ENCODE peak calls at places on chromosomes 1 and 21, in six cellular contexts. One of them, this sample, is unnamed.

GRCh38 chr1:159922499-159923202 is 2.7 kb downstream of the TAGLN2 start:
- DNase-seq in activated CD8-positive, alpha-beta memory T cell treated with anti-CD3 and anti-CD28 coated beads, Interleukin-2, amount 50 U/mL, for 4 hours: no peak
- DNase-seq in activated CD4-positive, alpha-beta T cell treated with anti-CD3 and anti-CD28 coated beads for 36 hours: no peak
- DNase-seq in tibial artery: peak; percentile 54
- DNase-seq in progenitor cell of endocrine pancreas: no peak
- DNase-seq in stimulated activated CD8-positive, alpha-beta memory T cell treated with anti-CD3 and anti-CD28 coated beads, Interleukin-2, amount 100 ng/mL, for 1 hour: no peak
- DNase-seq in this sample: no peak

GRCh38 chr1:230826166-230826875 is 42.0 kb downstream of the C1orf198 start:
- DNase-seq in activated CD4-positive, alpha-beta T cell treated with anti-CD3 and anti-CD28 coated beads for 36 hours: no peak
- DNase-seq in tibial artery: no peak
- DNase-seq in activated CD8-positive, alpha-beta memory T cell treated with anti-CD3 and anti-CD28 coated beads, Interleukin-2, amount 50 U/mL, for 4 hours: no peak
- DNase-seq in stimulated activated CD8-positive, alpha-beta memory T cell treated with anti-CD3 and anti-CD28 coated beads, Interleukin-2, amount 100 ng/mL, for 1 hour: no peak
- DNase-seq in progenitor cell of endocrine pancreas: no peak
- DNase-seq in this sample: no peak

GRCh38 chr1:154534263-154534844 is 24.1 kb downstream of the UBE2Q1 start:
- DNase-seq in tibial artery: no peak
- DNase-seq in progenitor cell of endocrine pancreas: peak; percentile 46
- DNase-seq in activated CD4-positive, alpha-beta T cell treated with anti-CD3 and anti-CD28 coated beads for 36 hours: peak; percentile 15
- DNase-seq in stimulated activated CD8-positive, alpha-beta memory T cell treated with anti-CD3 and anti-CD28 coated beads, Interleukin-2, amount 100 ng/mL, for 1 hour: no peak
- DNase-seq in activated CD8-positive, alpha-beta memory T cell treated with anti-CD3 and anti-CD28 coated beads, Interleukin-2, amount 50 U/mL, for 4 hours: no peak
- DNase-seq in this sample: no peak

GRCh38 chr1:26278835-26279597 is 870 bp upstream of the SH3BGRL3 start:
- DNase-seq in activated CD4-positive, alpha-beta T cell treated with anti-CD3 and anti-CD28 coated beads for 36 hours: peak; percentile 63
- DNase-seq in stimulated activated CD8-positive, alpha-beta memory T cell treated with anti-CD3 and anti-CD28 coated beads, Interleukin-2, amount 100 ng/mL, for 1 hour: no peak
- DNase-seq in activated CD8-positive, alpha-beta memory T cell treated with anti-CD3 and anti-CD28 coated beads, Interleukin-2, amount 50 U/mL, for 4 hours: no peak
- DNase-seq in tibial artery: peak; percentile 65
- DNase-seq in progenitor cell of endocrine pancreas: no peak
- DNase-seq in this sample: no peak

GRCh38 chr21:42495765-42496119 is 282 bp downstream of the RSPH1 start:
- DNase-seq in progenitor cell of endocrine pancreas: no peak
- DNase-seq in tibial artery: no peak
- DNase-seq in activated CD4-positive, alpha-beta T cell treated with anti-CD3 and anti-CD28 coated beads for 36 hours: no peak
- DNase-seq in stimulated activated CD8-positive, alpha-beta memory T cell treated with anti-CD3 and anti-CD28 coated beads, Interleukin-2, amount 100 ng/mL, for 1 hour: no peak
- DNase-seq in activated CD8-positive, alpha-beta memory T cell treated with anti-CD3 and anti-CD28 coated beads, Interleukin-2, amount 50 U/mL, for 4 hours: no peak
- DNase-seq in this sample: peak; percentile 70

GRCh38 chr21:25657140-25657539 is 18.1 kb downstream of the JAM2 start:
- DNase-seq in activated CD8-positive, alpha-beta memory T cell treated with anti-CD3 and anti-CD28 coated beads, Interleukin-2, amount 50 U/mL, for 4 hours: no peak
- DNase-seq in progenitor cell of endocrine pancreas: no peak
- DNase-seq in tibial artery: no peak
- DNase-seq in activated CD4-positive, alpha-beta T cell treated with anti-CD3 and anti-CD28 coated beads for 36 hours: no peak
- DNase-seq in stimulated activated CD8-positive, alpha-beta memory T cell treated with anti-CD3 and anti-CD28 coated beads, Interleukin-2, amount 100 ng/mL, for 1 hour: no peak
- DNase-seq in this sample: no peak

GRCh38 chr1:60924964-60925798 is 157.2 kb upstream of the NFIA start:
- DNase-seq in activated CD4-positive, alpha-beta T cell treated with anti-CD3 and anti-CD28 coated beads for 36 hours: no peak
- DNase-seq in stimulated activated CD8-positive, alpha-beta memory T cell treated with anti-CD3 and anti-CD28 coated beads, Interleukin-2, amount 100 ng/mL, for 1 hour: no peak
- DNase-seq in tibial artery: no peak
- DNase-seq in activated CD8-positive, alpha-beta memory T cell treated with anti-CD3 and anti-CD28 coated beads, Interleukin-2, amount 50 U/mL, for 4 hours: no peak
- DNase-seq in progenitor cell of endocrine pancreas: no peak
- DNase-seq in this sample: no peak

GRCh38 chr1:153509729-153510354 is 25.9 kb downstream of the S100A6 start:
- DNase-seq in tibial artery: no peak
- DNase-seq in activated CD8-positive, alpha-beta memory T cell treated with anti-CD3 and anti-CD28 coated beads, Interleukin-2, amount 50 U/mL, for 4 hours: peak; percentile 69
- DNase-seq in progenitor cell of endocrine pancreas: peak; percentile 44
- DNase-seq in activated CD4-positive, alpha-beta T cell treated with anti-CD3 and anti-CD28 coated beads for 36 hours: peak; percentile 87
- DNase-seq in stimulated activated CD8-positive, alpha-beta memory T cell treated with anti-CD3 and anti-CD28 coated beads, Interleukin-2, amount 100 ng/mL, for 1 hour: no peak
- DNase-seq in this sample: no peak

GRCh38 chr1:50425376-50426107 is 2.3 kb upstream of the DMRTA2 start:
- DNase-seq in progenitor cell of endocrine pancreas: no peak
- DNase-seq in activated CD8-positive, alpha-beta memory T cell treated with anti-CD3 and anti-CD28 coated beads, Interleukin-2, amount 50 U/mL, for 4 hours: no peak
- DNase-seq in activated CD4-positive, alpha-beta T cell treated with anti-CD3 and anti-CD28 coated beads for 36 hours: peak; percentile 8
- DNase-seq in stimulated activated CD8-positive, alpha-beta memory T cell treated with anti-CD3 and anti-CD28 coated beads, Interleukin-2, amount 100 ng/mL, for 1 hour: no peak
- DNase-seq in tibial artery: no peak
- DNase-seq in this sample: no peak

GRCh38 chr1:51535006-51535592 is 16.0 kb upstream of the EPS15 start:
- DNase-seq in activated CD4-positive, alpha-beta T cell treated with anti-CD3 and anti-CD28 coated beads for 36 hours: peak; percentile 53
- DNase-seq in activated CD8-positive, alpha-beta memory T cell treated with anti-CD3 and anti-CD28 coated beads, Interleukin-2, amount 50 U/mL, for 4 hours: peak; percentile 36
- DNase-seq in stimulated activated CD8-positive, alpha-beta memory T cell treated with anti-CD3 and anti-CD28 coated beads, Interleukin-2, amount 100 ng/mL, for 1 hour: peak; percentile 14
- DNase-seq in tibial artery: peak; percentile 65
- DNase-seq in progenitor cell of endocrine pancreas: no peak
- DNase-seq in this sample: peak; percentile 87

GRCh38 chr1:17597651-17598050 is 58.2 kb downstream of the ARHGEF10L start:
- DNase-seq in tibial artery: no peak
- DNase-seq in activated CD8-positive, alpha-beta memory T cell treated with anti-CD3 and anti-CD28 coated beads, Interleukin-2, amount 50 U/mL, for 4 hours: no peak
- DNase-seq in progenitor cell of endocrine pancreas: no peak
- DNase-seq in stimulated activated CD8-positive, alpha-beta memory T cell treated with anti-CD3 and anti-CD28 coated beads, Interleukin-2, amount 100 ng/mL, for 1 hour: no peak
- DNase-seq in activated CD4-positive, alpha-beta T cell treated with anti-CD3 and anti-CD28 coated beads for 36 hours: no peak
- DNase-seq in this sample: no peak

GRCh38 chr1:76075877-76076276 is 1.3 kb downstream of the ST6GALNAC3 start:
- DNase-seq in progenitor cell of endocrine pancreas: no peak
- DNase-seq in activated CD4-positive, alpha-beta T cell treated with anti-CD3 and anti-CD28 coated beads for 36 hours: no peak
- DNase-seq in activated CD8-positive, alpha-beta memory T cell treated with anti-CD3 and anti-CD28 coated beads, Interleukin-2, amount 50 U/mL, for 4 hours: no peak
- DNase-seq in tibial artery: no peak
- DNase-seq in stimulated activated CD8-positive, alpha-beta memory T cell treated with anti-CD3 and anti-CD28 coated beads, Interleukin-2, amount 100 ng/mL, for 1 hour: no peak
- DNase-seq in this sample: peak; percentile 23

GRCh38 chr21:36710729-36711048 is 11.8 kb downstream of the SIM2 start:
- DNase-seq in activated CD4-positive, alpha-beta T cell treated with anti-CD3 and anti-CD28 coated beads for 36 hours: peak; percentile 23
- DNase-seq in activated CD8-positive, alpha-beta memory T cell treated with anti-CD3 and anti-CD28 coated beads, Interleukin-2, amount 50 U/mL, for 4 hours: no peak
- DNase-seq in progenitor cell of endocrine pancreas: no peak
- DNase-seq in stimulated activated CD8-positive, alpha-beta memory T cell treated with anti-CD3 and anti-CD28 coated beads, Interleukin-2, amount 100 ng/mL, for 1 hour: no peak
- DNase-seq in tibial artery: no peak
- DNase-seq in this sample: no peak

GRCh38 chr1:39130297-39130696 is 74.2 kb upstream of the MACF1 start:
- DNase-seq in tibial artery: no peak
- DNase-seq in activated CD8-positive, alpha-beta memory T cell treated with anti-CD3 and anti-CD28 coated beads, Interleukin-2, amount 50 U/mL, for 4 hours: no peak
- DNase-seq in activated CD4-positive, alpha-beta T cell treated with anti-CD3 and anti-CD28 coated beads for 36 hours: no peak
- DNase-seq in stimulated activated CD8-positive, alpha-beta memory T cell treated with anti-CD3 and anti-CD28 coated beads, Interleukin-2, amount 100 ng/mL, for 1 hour: no peak
- DNase-seq in progenitor cell of endocrine pancreas: no peak
- DNase-seq in this sample: no peak

GRCh38 chr1:115456441-115456961 is 118.5 kb upstream of the NGF start:
- DNase-seq in tibial artery: no peak
- DNase-seq in stimulated activated CD8-positive, alpha-beta memory T cell treated with anti-CD3 and anti-CD28 coated beads, Interleukin-2, amount 100 ng/mL, for 1 hour: no peak
- DNase-seq in progenitor cell of endocrine pancreas: no peak
- DNase-seq in activated CD4-positive, alpha-beta T cell treated with anti-CD3 and anti-CD28 coated beads for 36 hours: no peak
- DNase-seq in activated CD8-positive, alpha-beta memory T cell treated with anti-CD3 and anti-CD28 coated beads, Interleukin-2, amount 50 U/mL, for 4 hours: no peak
- DNase-seq in this sample: no peak

GRCh38 chr1:33640114-33640660 is 167.7 kb downstream of the ZSCAN20 start:
- DNase-seq in activated CD4-positive, alpha-beta T cell treated with anti-CD3 and anti-CD28 coated beads for 36 hours: no peak
- DNase-seq in progenitor cell of endocrine pancreas: no peak
- DNase-seq in tibial artery: no peak
- DNase-seq in activated CD8-positive, alpha-beta memory T cell treated with anti-CD3 and anti-CD28 coated beads, Interleukin-2, amount 50 U/mL, for 4 hours: no peak
- DNase-seq in stimulated activated CD8-positive, alpha-beta memory T cell treated with anti-CD3 and anti-CD28 coated beads, Interleukin-2, amount 100 ng/mL, for 1 hour: no peak
- DNase-seq in this sample: no peak

GRCh38 chr1:199691540-199691939 is 336.0 kb upstream of the NR5A2 start:
- DNase-seq in tibial artery: no peak
- DNase-seq in progenitor cell of endocrine pancreas: no peak
- DNase-seq in stimulated activated CD8-positive, alpha-beta memory T cell treated with anti-CD3 and anti-CD28 coated beads, Interleukin-2, amount 100 ng/mL, for 1 hour: no peak
- DNase-seq in activated CD4-positive, alpha-beta T cell treated with anti-CD3 and anti-CD28 coated beads for 36 hours: no peak
- DNase-seq in activated CD8-positive, alpha-beta memory T cell treated with anti-CD3 and anti-CD28 coated beads, Interleukin-2, amount 50 U/mL, for 4 hours: no peak
- DNase-seq in this sample: no peak

GRCh38 chr21:31110430-31110829 is 72.2 kb upstream of the KRTAP19-8 start:
- DNase-seq in activated CD4-positive, alpha-beta T cell treated with anti-CD3 and anti-CD28 coated beads for 36 hours: no peak
- DNase-seq in tibial artery: no peak
- DNase-seq in progenitor cell of endocrine pancreas: no peak
- DNase-seq in activated CD8-positive, alpha-beta memory T cell treated with anti-CD3 and anti-CD28 coated beads, Interleukin-2, amount 50 U/mL, for 4 hours: no peak
- DNase-seq in stimulated activated CD8-positive, alpha-beta memory T cell treated with anti-CD3 and anti-CD28 coated beads, Interleukin-2, amount 100 ng/mL, for 1 hour: no peak
- DNase-seq in this sample: peak; percentile 63

GRCh38 chr1:212073490-212073889 is 37.9 kb downstream of the DTL start:
- DNase-seq in tibial artery: no peak
- DNase-seq in activated CD8-positive, alpha-beta memory T cell treated with anti-CD3 and anti-CD28 coated beads, Interleukin-2, amount 50 U/mL, for 4 hours: no peak
- DNase-seq in activated CD4-positive, alpha-beta T cell treated with anti-CD3 and anti-CD28 coated beads for 36 hours: no peak
- DNase-seq in progenitor cell of endocrine pancreas: no peak
- DNase-seq in stimulated activated CD8-positive, alpha-beta memory T cell treated with anti-CD3 and anti-CD28 coated beads, Interleukin-2, amount 100 ng/mL, for 1 hour: no peak
- DNase-seq in this sample: no peak

GRCh38 chr21:37130971-37131370 is 57.9 kb downstream of the TTC3 start:
- DNase-seq in activated CD4-positive, alpha-beta T cell treated with anti-CD3 and anti-CD28 coated beads for 36 hours: no peak
- DNase-seq in activated CD8-positive, alpha-beta memory T cell treated with anti-CD3 and anti-CD28 coated beads, Interleukin-2, amount 50 U/mL, for 4 hours: no peak
- DNase-seq in progenitor cell of endocrine pancreas: no peak
- DNase-seq in tibial artery: no peak
- DNase-seq in stimulated activated CD8-positive, alpha-beta memory T cell treated with anti-CD3 and anti-CD28 coated beads, Interleukin-2, amount 100 ng/mL, for 1 hour: no peak
- DNase-seq in this sample: no peak

GRCh38 chr1:42952353-42953001 is 6.2 kb downstream of the SLC2A1 start:
- DNase-seq in activated CD4-positive, alpha-beta T cell treated with anti-CD3 and anti-CD28 coated beads for 36 hours: no peak
- DNase-seq in stimulated activated CD8-positive, alpha-beta memory T cell treated with anti-CD3 and anti-CD28 coated beads, Interleukin-2, amount 100 ng/mL, for 1 hour: no peak
- DNase-seq in tibial artery: no peak
- DNase-seq in progenitor cell of endocrine pancreas: no peak
- DNase-seq in activated CD8-positive, alpha-beta memory T cell treated with anti-CD3 and anti-CD28 coated beads, Interleukin-2, amount 50 U/mL, for 4 hours: no peak
- DNase-seq in this sample: no peak

GRCh38 chr1:180228648-180229482 is 1.2 kb upstream of the LHX4 start:
- DNase-seq in activated CD4-positive, alpha-beta T cell treated with anti-CD3 and anti-CD28 coated beads for 36 hours: peak; percentile 36
- DNase-seq in stimulated activated CD8-positive, alpha-beta memory T cell treated with anti-CD3 and anti-CD28 coated beads, Interleukin-2, amount 100 ng/mL, for 1 hour: no peak
- DNase-seq in activated CD8-positive, alpha-beta memory T cell treated with anti-CD3 and anti-CD28 coated beads, Interleukin-2, amount 50 U/mL, for 4 hours: no peak
- DNase-seq in progenitor cell of endocrine pancreas: no peak
- DNase-seq in tibial artery: no peak
- DNase-seq in this sample: no peak

GRCh38 chr1:7331926-7332535 is 439.1 kb upstream of the VAMP3 start:
- DNase-seq in stimulated activated CD8-positive, alpha-beta memory T cell treated with anti-CD3 and anti-CD28 coated beads, Interleukin-2, amount 100 ng/mL, for 1 hour: no peak
- DNase-seq in activated CD8-positive, alpha-beta memory T cell treated with anti-CD3 and anti-CD28 coated beads, Interleukin-2, amount 50 U/mL, for 4 hours: no peak
- DNase-seq in activated CD4-positive, alpha-beta T cell treated with anti-CD3 and anti-CD28 coated beads for 36 hours: no peak
- DNase-seq in progenitor cell of endocrine pancreas: no peak
- DNase-seq in tibial artery: no peak
- DNase-seq in this sample: no peak

GRCh38 chr1:161733526-161733925 is 12.2 kb downstream of the FCRLB start:
- DNase-seq in activated CD4-positive, alpha-beta T cell treated with anti-CD3 and anti-CD28 coated beads for 36 hours: no peak
- DNase-seq in tibial artery: no peak
- DNase-seq in progenitor cell of endocrine pancreas: no peak
- DNase-seq in stimulated activated CD8-positive, alpha-beta memory T cell treated with anti-CD3 and anti-CD28 coated beads, Interleukin-2, amount 100 ng/mL, for 1 hour: no peak
- DNase-seq in activated CD8-positive, alpha-beta memory T cell treated with anti-CD3 and anti-CD28 coated beads, Interleukin-2, amount 50 U/mL, for 4 hours: no peak
- DNase-seq in this sample: no peak